ENCODE peak calls at places on chromosomes 13 and 19, in seven cellular contexts. B, D, I, K, Q, T and M are unnamed samples.
A peak's percentile ranks its signal among the peaks of the same experiment; 100 is the strongest.

GRCh38 chr13:99916366-99917103 is 55.0 kb downstream of the ZIC5 start:
- DNase-seq in T (peak; percentile 78), Q (peak; percentile 71), K (peak; percentile 71), D (no peak), B (no peak), I (no peak), M (no peak)

GRCh38 chr13:43285891-43286602 is 262.7 kb downstream of the DNAJC15 start:
- DNase-seq in B (no peak), D (no peak), K (no peak), I (no peak), Q (peak; percentile 68), T (no peak), M (no peak)

GRCh38 chr13:34578917-34579316 is 363.2 kb upstream of the NBEA start:
- DNase-seq in K (no peak), B (no peak), I (no peak), D (no peak), T (no peak), Q (no peak), M (no peak)

GRCh38 chr13:40440990-40441820 is 225.2 kb downstream of the FOXO1 start:
- DNase-seq in I (peak; percentile 66), K (peak; percentile 6), D (no peak), T (no peak), B (peak; percentile 88), Q (no peak), M (peak; percentile 96)

GRCh38 chr19:45173816-45174215 is 4.2 kb downstream of the TRAPPC6A start:
- DNase-seq in Q (peak; percentile 79), K (no peak), B (no peak), T (no peak), I (no peak), D (no peak), M (no peak)

GRCh38 chr19:5066768-5067167 is 97.9 kb downstream of the KDM4B start:
- DNase-seq in T (no peak), D (no peak), Q (no peak), K (no peak), I (no peak), B (no peak), M (no peak)

GRCh38 chr13:31790992-31791391 is 51.7 kb downstream of the RXFP2 start:
- DNase-seq in T (no peak), I (no peak), K (no peak), B (no peak), Q (peak; percentile 17), D (no peak), M (no peak)

GRCh38 chr19:42199440-42200115 is 17.9 kb downstream of the DEDD2 start:
- DNase-seq in D (no peak), K (no peak), Q (no peak), I (no peak), B (peak; percentile 34), T (peak; percentile 95), M (peak; percentile 69)

GRCh38 chr19:5131866-5132561 is 163.1 kb downstream of the KDM4B start:
- DNase-seq in Q (no peak), T (no peak), I (peak; percentile 46), D (no peak), K (no peak), B (no peak), M (no peak)

GRCh38 chr13:71290963-71291937 is 575.8 kb downstream of the DACH1 start:
- DNase-seq in Q (peak; percentile 1), K (peak; percentile 73), I (no peak), T (peak; percentile 58), D (no peak), B (no peak), M (peak; percentile 22)

GRCh38 chr19:34313188-34313587 is 51.8 kb upstream of the GPI start:
- DNase-seq in T (no peak), D (no peak), I (no peak), B (no peak), K (no peak), Q (peak; percentile 84), M (no peak)

GRCh38 chr13:23889598-23890224 is 511 bp upstream of the MIPEP start:
- DNase-seq in B (no peak), K (peak; percentile 1), I (no peak), Q (no peak), T (peak; percentile 22), D (no peak), M (no peak)

GRCh38 chr13:42592915-42593718 is 19.2 kb downstream of the TNFSF11 start:
- DNase-seq in B (no peak), T (no peak), I (no peak), D (peak; percentile 21), K (no peak), Q (no peak), M (no peak)

GRCh38 chr13:40776681-40777165 is 5.7 kb upstream of the MRPS31 start:
- DNase-seq in Q (peak; percentile 55), I (no peak), B (no peak), D (no peak), T (peak; percentile 92), K (no peak), M (no peak)

GRCh38 chr13:75896271-75896670 is 260.1 kb downstream of the LMO7 start:
- DNase-seq in I (no peak), Q (peak; percentile 3), D (no peak), K (no peak), B (no peak), T (no peak), M (no peak)

GRCh38 chr13:99729745-99730144 is 228.5 kb downstream of the TM9SF2 start:
- DNase-seq in D (no peak), I (no peak), T (no peak), B (no peak), K (no peak), Q (no peak), M (no peak)

GRCh38 chr19:48859711-48860572 is 8.5 kb downstream of the PLEKHA4 start:
- DNase-seq in I (no peak), B (no peak), T (peak; percentile 29), Q (no peak), D (no peak), K (peak; percentile 65), M (peak; percentile 68)

GRCh38 chr19:12666305-12667048 is at the start of the genes MAN2B1 and WDR83:
- DNase-seq in Q (peak; percentile 52), I (peak; percentile 68), K (peak; percentile 41), T (peak; percentile 82), D (no peak), B (peak; percentile 81), M (peak; percentile 81)
- TF ChIP-seq POLR2A in Q (no peak), I (no peak), K (no peak), T (peak; percentile 61), D (peak; percentile 67), B (no peak), M (peak; percentile 30)

DNA sequence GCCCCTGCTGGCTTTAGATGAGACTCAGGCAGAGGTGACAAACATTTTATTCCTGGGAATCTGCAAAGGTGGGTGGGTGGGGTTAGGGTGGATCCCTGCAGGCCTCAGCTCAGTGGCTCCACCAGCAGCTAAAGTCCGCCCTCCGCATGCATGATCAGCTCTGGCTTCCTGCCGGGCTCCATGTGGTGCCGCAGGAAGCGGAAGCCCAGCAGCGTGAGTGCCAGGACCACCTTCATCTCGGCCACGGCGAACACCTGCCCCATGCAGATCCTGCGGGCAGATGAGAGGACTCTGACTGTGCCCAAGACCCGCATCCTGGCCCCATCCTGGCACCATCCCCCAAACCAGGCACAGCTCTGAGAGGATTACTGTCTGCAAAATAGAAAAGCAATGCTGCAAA is 26.3 kb downstream of the CYP4F2 start:
- DNase-seq in K (no peak), T (no peak), Q (no peak), B (no peak), I (no peak), D (no peak), M (no peak)
- TF ChIP-seq POLR2A in K (no peak), T (no peak), Q (no peak), B (no peak), I (no peak), D (no peak), M (no peak)

GRCh38 chr19:13162749-13163608 is 12.8 kb downstream of the IER2 start:
- DNase-seq in I (peak; percentile 99), D (peak; percentile 96), B (peak; percentile 99), K (peak; percentile 99), T (peak; percentile 96), Q (peak; percentile 97), M (peak; percentile 99)
- TF ChIP-seq POLR2A in I (no peak), D (peak; percentile 66), B (no peak), K (peak; percentile 33), T (peak; percentile 38), Q (peak; percentile 21), M (peak; percentile 70)

GRCh38 chr19:29685326-29685725 is 20.1 kb downstream of the PLEKHF1 start:
- DNase-seq in Q (no peak), T (no peak), D (no peak), K (no peak), B (no peak), I (no peak), M (no peak)

GRCh38 chr19:29690842-29691241 is 24.2 kb downstream of the C19orf12 start:
- DNase-seq in D (no peak), I (no peak), Q (peak; percentile 49), K (peak; percentile 83), T (peak; percentile 67), B (no peak), M (no peak)

GRCh38 chr19:29687897-29688728 is 22.9 kb downstream of the PLEKHF1 start:
- DNase-seq in B (no peak), T (peak; percentile 46), I (no peak), K (peak; percentile 48), Q (peak; percentile 78), D (no peak), M (no peak)

GRCh38 chr19:29686285-29686805 is 21.1 kb downstream of the PLEKHF1 start:
- DNase-seq in K (no peak), I (no peak), D (no peak), Q (no peak), B (no peak), T (no peak), M (no peak)

GRCh38 chr19:29687244-29687896 is 22.1 kb downstream of the PLEKHF1 start:
- DNase-seq in T (peak; percentile 61), Q (peak; percentile 98), B (no peak), K (peak; percentile 52), I (no peak), D (no peak), M (no peak)
- TF ChIP-seq POLR2A in T (no peak), Q (peak; percentile 49), B (no peak), K (no peak), I (no peak), D (no peak), M (no peak)

GRCh38 chr19:1489463-1489971 is 633 bp downstream of the PCSK4 start:
- DNase-seq in Q (no peak), B (no peak), T (no peak), I (no peak), D (no peak), K (no peak), M (no peak)

GRCh38 chr19:1490311-1491113 is at the start of gene PCSK4:
- DNase-seq in K (peak; percentile 99), I (peak; percentile 99), B (peak; percentile 99), D (peak; percentile 97), Q (peak; percentile 98), T (peak; percentile 96), M (peak; percentile 99)

GRCh38 chr19:1491114-1491848 is at the start of gene REEP6:
- DNase-seq in B (no peak), K (no peak), T (no peak), I (no peak), D (no peak), Q (no peak), M (peak; percentile 66)

GRCh38 chr19:1488282-1488601 is 1.9 kb downstream of the PCSK4 start:
- DNase-seq in I (no peak), B (no peak), T (no peak), Q (no peak), D (no peak), K (no peak), M (no peak)

GRCh38 chr19:1490020-1490310 is 185 bp downstream of the PCSK4 start:
- DNase-seq in T (no peak), K (no peak), B (no peak), Q (no peak), I (no peak), D (no peak), M (no peak)
- TF ChIP-seq POLR2A in T (peak; percentile 32), K (no peak), B (no peak), Q (no peak), I (no peak), D (no peak), M (no peak)

GRCh38 chr13:64936879-64937278 is 2293.3 kb downstream of the PCDH9 start:
- DNase-seq in B (no peak), K (no peak), T (no peak), Q (no peak), I (no peak), D (no peak), M (no peak)
- TF ChIP-seq POLR2A in B (no peak), K (no peak), T (no peak), Q (no peak), I (no peak), D (no peak), M (no peak)